ENCODE peak calls at places on chromosomes 1 and 21, in ten cellular contexts. Y is body of pancreas; Z is D341Med; X is hepatic stellate cell; D is COR-L47; M is NCI-H1092; W is NCI-H1105; Q is CD8-positive, alpha-beta T cell; K is activated CD4-positive, alpha-beta T cell treated with anti-CD3 and anti-CD28 coated beads, Interleukin-2, amount 50 U/mL, for 1 hour; C is progenitor cell of endocrine pancreas. A is an unnamed sample.

GRCh38 chr1:155392898-155393411 is 72.3 kb downstream of the RUSC1 start:
- DNase-seq in Y (peak; percentile 55), Z (peak; percentile 38), X (no peak), D (no peak), M (no peak), W (no peak), Q (no peak), K (no peak), C (no peak), A (no peak)

GRCh38 chr1:229364216-229365065 is 21.6 kb upstream of the CCSAP start:
- DNase-seq in Y (no peak), Z (no peak), X (no peak), D (no peak), M (no peak), W (no peak), Q (no peak), K (no peak), C (no peak), A (peak; percentile 54)

GRCh38 chr1:110515896-110516295 is 3.1 kb downstream of the KCNA10 start:
- DNase-seq in Y (no peak), Z (no peak), X (no peak), D (no peak), M (no peak), W (no peak), Q (no peak), K (no peak), C (no peak), A (no peak)

GRCh38 chr1:216908116-216908515 is 184.9 kb upstream of the ESRRG start:
- DNase-seq in Y (no peak), Z (no peak), X (no peak), D (no peak), M (no peak), W (no peak), Q (no peak), K (no peak), C (no peak), A (no peak)

GRCh38 chr21:45054162-45054926 is 20.0 kb upstream of the ADARB1 start:
- DNase-seq in Y (no peak), Z (no peak), X (no peak), D (no peak), M (no peak), W (no peak), Q (no peak), K (no peak), C (no peak), A (no peak)

GRCh38 chr1:1755852-1756251 is 22.4 kb downstream of the NADK start:
- DNase-seq in Y (no peak), Z (no peak), X (no peak), D (no peak), M (no peak), W (no peak), Q (no peak), K (no peak), C (no peak), A (no peak)

GRCh38 chr1:209527993-209528392 is 55.5 kb upstream of the CAMK1G start:
- DNase-seq in Y (peak; percentile 65), Z (no peak), X (no peak), D (no peak), M (no peak), W (no peak), Q (no peak), K (no peak), C (peak; percentile 27), A (no peak)

GRCh38 chr1:58331156-58331555 is 215.4 kb downstream of the OMA1 start:
- DNase-seq in Y (no peak), Z (no peak), X (no peak), D (no peak), M (no peak), W (no peak), Q (no peak), K (no peak), C (no peak), A (no peak)

GRCh38 chr1:240201931-240202330 is 110.2 kb downstream of the FMN2 start:
- DNase-seq in Y (no peak), Z (no peak), X (no peak), D (no peak), M (no peak), W (no peak), Q (no peak), K (no peak), C (no peak), A (no peak)

GRCh38 chr1:93675272-93675671 is 6.4 kb downstream of the BCAR3 start:
- DNase-seq in Y (no peak), Z (no peak), X (no peak), D (no peak), M (no peak), W (no peak), Q (no peak), K (no peak), C (no peak), A (no peak)

GRCh38 chr21:26686278-26686677 is 113.2 kb upstream of the CYYR1 start:
- DNase-seq in Y (peak; percentile 12), Z (peak; percentile 31), X (peak; percentile 5), D (peak; percentile 18), M (no peak), W (peak; percentile 7), Q (peak; percentile 0), K (no peak), C (no peak), A (no peak)

GRCh38 chr1:202164271-202165037 is 4.1 kb upstream of the PTPN7 start:
- DNase-seq in Y (no peak), Z (no peak), X (no peak), D (no peak), M (no peak), W (no peak), Q (peak; percentile 68), K (peak; percentile 63), C (no peak), A (no peak)

GRCh38 chr1:58576727-58577675 is at the start of gene TACSTD2:
- DNase-seq in Y (peak; percentile 93), Z (peak; percentile 44), X (no peak), D (no peak), M (no peak), W (no peak), Q (no peak), K (no peak), C (peak; percentile 56), A (no peak)

GRCh38 chr1:17352419-17352909 is 19.5 kb upstream of the PADI6 start:
- DNase-seq in Y (no peak), Z (no peak), X (no peak), D (no peak), M (no peak), W (no peak), Q (no peak), K (no peak), C (no peak), A (no peak)

GRCh38 chr1:19003371-19004290 is 47.2 kb upstream of the IFFO2 start:
- DNase-seq in Y (no peak), Z (no peak), X (no peak), D (no peak), M (no peak), W (no peak), Q (no peak), K (no peak), C (no peak), A (no peak)

GRCh38 chr21:26127918-26128317 is 42.7 kb downstream of the APP start:
- DNase-seq in Y (no peak), Z (no peak), X (peak; percentile 37), D (no peak), M (no peak), W (no peak), Q (no peak), K (no peak), C (no peak), A (no peak)

GRCh38 chr1:100921110-100921706 is 25.3 kb downstream of the SLC30A7 start:
- DNase-seq in Y (no peak), Z (no peak), X (no peak), D (peak; percentile 49), M (peak; percentile 39), W (peak; percentile 57), Q (no peak), K (no peak), C (no peak), A (peak; percentile 52)

GRCh38 chr1:234899041-234899787 is 229.4 kb downstream of the TOMM20 start:
- DNase-seq in Y (peak; percentile 75), Z (no peak), X (peak; percentile 77), D (peak; percentile 32), M (peak; percentile 48), W (no peak), Q (no peak), K (no peak), C (no peak), A (no peak)

GRCh38 chr1:184002071-184002470 is 35.5 kb downstream of the COLGALT2 start:
- DNase-seq in Y (peak; percentile 72), Z (no peak), X (peak; percentile 60), D (no peak), M (no peak), W (no peak), Q (no peak), K (no peak), C (no peak), A (no peak)

GRCh38 chr21:38495242-38495641 is 3.0 kb downstream of the ERG start:
- DNase-seq in Y (no peak), Z (no peak), X (no peak), D (no peak), M (no peak), W (no peak), Q (no peak), K (no peak), C (no peak), A (no peak)

GRCh38 chr1:183366116-183366515 is 52.1 kb downstream of the NMNAT2 start:
- DNase-seq in Y (no peak), Z (no peak), X (no peak), D (no peak), M (no peak), W (no peak), Q (no peak), K (no peak), C (no peak), A (no peak)

GRCh38 chr1:6037338-6037762 is 8.3 kb upstream of the KCNAB2 start:
- DNase-seq in Y (no peak), Z (no peak), X (peak; percentile 96), D (peak; percentile 12), M (peak; percentile 66), W (no peak), Q (no peak), K (no peak), C (no peak), A (no peak)

GRCh38 chr1:30538906-30539855 is 184.2 kb downstream of the MATN1 start:
- DNase-seq in Y (no peak), Z (no peak), X (no peak), D (no peak), M (no peak), W (no peak), Q (no peak), K (no peak), C (no peak), A (peak; percentile 20)

GRCh38 chr1:169107673-169108160 is 1.2 kb downstream of the ATP1B1 start:
- DNase-seq in Y (no peak), Z (no peak), X (peak; percentile 40), D (no peak), M (no peak), W (no peak), Q (no peak), K (no peak), C (no peak), A (no peak)

GRCh38 chr1:240611619-240612490 is at the start of gene GREM2:
- DNase-seq in Y (peak; percentile 16), Z (peak; percentile 83), X (peak; percentile 73), D (peak; percentile 68), M (peak; percentile 28), W (peak; percentile 20), Q (peak; percentile 6), K (peak; percentile 30), C (peak; percentile 46), A (peak; percentile 58)

GRCh38 chr1:156642265-156643185 is 608 bp downstream of the BCAN start:
- DNase-seq in Y (no peak), Z (peak; percentile 65), X (no peak), D (no peak), M (no peak), W (no peak), Q (no peak), K (no peak), C (no peak), A (no peak)

GRCh38 chr1:98546319-98546718 is 115.2 kb upstream of the SNX7 start:
- DNase-seq in Y (no peak), Z (no peak), X (no peak), D (no peak), M (no peak), W (no peak), Q (no peak), K (no peak), C (no peak), A (no peak)

A was measured in NCI-H1694.